ENCODE peak calls at places on chromosomes 7 and 10, in four cellular contexts. One of them, this sample, is unnamed.

GRCh38 chr7:140653319-140654108 is 12.9 kb upstream of the DENND2A start:
- DNase-seq in osteocyte: peak; percentile 86
- DNase-seq in iris pigment epithelial cell: peak; percentile 63
- DNase-seq in bronchial epithelial cell: peak; percentile 59
- DNase-seq in this sample: peak; percentile 45

GRCh38 chr7:137538361-137538762 is 194.8 kb upstream of the PTN start:
- DNase-seq in osteocyte: no peak
- DNase-seq in iris pigment epithelial cell: peak; percentile 80
- DNase-seq in bronchial epithelial cell: peak; percentile 8
- DNase-seq in this sample: peak; percentile 74

GRCh38 chr7:25951414-25952276 is 200.4 kb upstream of the NFE2L3 start:
- DNase-seq in osteocyte: no peak
- DNase-seq in iris pigment epithelial cell: no peak
- DNase-seq in bronchial epithelial cell: peak; percentile 20
- DNase-seq in this sample: no peak

GRCh38 chr7:22248111-22248809 is 108.7 kb downstream of the RAPGEF5 start:
- DNase-seq in osteocyte: no peak
- DNase-seq in iris pigment epithelial cell: no peak
- DNase-seq in bronchial epithelial cell: no peak
- DNase-seq in this sample: peak; percentile 14

GRCh38 chr10:132721725-132722124 is 64.2 kb downstream of the NKX6-2 start:
- DNase-seq in osteocyte: no peak
- DNase-seq in iris pigment epithelial cell: peak; percentile 49
- DNase-seq in bronchial epithelial cell: no peak
- DNase-seq in this sample: no peak

GRCh38 chr10:3068201-3068967 is 1.0 kb downstream of the PFKP start:
- DNase-seq in osteocyte: no peak
- DNase-seq in iris pigment epithelial cell: peak; percentile 72
- DNase-seq in bronchial epithelial cell: no peak
- DNase-seq in this sample: peak; percentile 59

GRCh38 chr7:33981686-33982424 is 76.5 kb downstream of the BMPER start:
- DNase-seq in osteocyte: no peak
- DNase-seq in iris pigment epithelial cell: peak; percentile 69
- DNase-seq in bronchial epithelial cell: no peak
- DNase-seq in this sample: peak; percentile 68

GRCh38 chr10:34228066-34228465 is 587.0 kb downstream of the PARD3 start:
- DNase-seq in osteocyte: no peak
- DNase-seq in iris pigment epithelial cell: no peak
- DNase-seq in bronchial epithelial cell: no peak
- DNase-seq in this sample: no peak

GRCh38 chr10:61447127-61447526 is 6.1 kb downstream of the TMEM26 start:
- DNase-seq in osteocyte: no peak
- DNase-seq in iris pigment epithelial cell: peak; percentile 56
- DNase-seq in bronchial epithelial cell: no peak
- DNase-seq in this sample: no peak

GRCh38 chr7:43785425-43785824 is 26.9 kb downstream of the BLVRA start:
- DNase-seq in osteocyte: peak; percentile 25
- DNase-seq in iris pigment epithelial cell: peak; percentile 97
- DNase-seq in bronchial epithelial cell: peak; percentile 90
- DNase-seq in this sample: peak; percentile 95

GRCh38 chr10:22447068-22447467 is 101.8 kb downstream of the SPAG6 start:
- DNase-seq in osteocyte: no peak
- DNase-seq in iris pigment epithelial cell: no peak
- DNase-seq in bronchial epithelial cell: no peak
- DNase-seq in this sample: no peak

GRCh38 chr10:133249094-133249780 is 11.6 kb downstream of the VENTX start:
- DNase-seq in osteocyte: no peak
- DNase-seq in iris pigment epithelial cell: no peak
- DNase-seq in bronchial epithelial cell: no peak
- DNase-seq in this sample: no peak

GRCh38 chr7:12738665-12739064 is 51.2 kb downstream of the ARL4A start:
- DNase-seq in osteocyte: no peak
- DNase-seq in iris pigment epithelial cell: no peak
- DNase-seq in bronchial epithelial cell: peak; percentile 59
- DNase-seq in this sample: no peak

GRCh38 chr7:130560972-130561371 is 69.1 kb downstream of the MEST start:
- DNase-seq in osteocyte: no peak
- DNase-seq in iris pigment epithelial cell: peak; percentile 65
- DNase-seq in bronchial epithelial cell: peak; percentile 73
- DNase-seq in this sample: peak; percentile 32

GRCh38 chr7:17370901-17371550 is 72.6 kb downstream of the AHR start:
- DNase-seq in osteocyte: no peak
- DNase-seq in iris pigment epithelial cell: peak; percentile 21
- DNase-seq in bronchial epithelial cell: no peak
- DNase-seq in this sample: peak; percentile 28

GRCh38 chr10:75399461-75400162 is 2.0 kb downstream of the ZNF503 start:
- DNase-seq in osteocyte: peak; percentile 89
- DNase-seq in iris pigment epithelial cell: peak; percentile 83
- DNase-seq in bronchial epithelial cell: no peak
- DNase-seq in this sample: peak; percentile 78

GRCh38 chr7:87565877-87566276 is 34.8 kb downstream of the ABCB1 start:
- DNase-seq in osteocyte: no peak
- DNase-seq in iris pigment epithelial cell: no peak
- DNase-seq in bronchial epithelial cell: no peak
- DNase-seq in this sample: no peak

GRCh38 chr7:5693529-5693928 is 87.9 kb downstream of the RNF216 start:
- DNase-seq in osteocyte: no peak
- DNase-seq in iris pigment epithelial cell: peak; percentile 78
- DNase-seq in bronchial epithelial cell: peak; percentile 88
- DNase-seq in this sample: peak; percentile 87

GRCh38 chr10:95688648-95689047 is 5.1 kb downstream of the TCTN3 start:
- DNase-seq in osteocyte: no peak
- DNase-seq in iris pigment epithelial cell: no peak
- DNase-seq in bronchial epithelial cell: no peak
- DNase-seq in this sample: no peak

GRCh38 chr7:80879849-80880248 is 39.0 kb downstream of the SEMA3C start:
- DNase-seq in osteocyte: no peak
- DNase-seq in iris pigment epithelial cell: peak; percentile 33
- DNase-seq in bronchial epithelial cell: no peak
- DNase-seq in this sample: no peak

GRCh38 chr10:132186488-132187413 is at the start of gene DPYSL4:
- DNase-seq in osteocyte: no peak
- DNase-seq in iris pigment epithelial cell: no peak
- DNase-seq in bronchial epithelial cell: no peak
- DNase-seq in this sample: no peak

GRCh38 chr10:2387672-2388071 is 650.3 kb upstream of the ADARB2 start:
- DNase-seq in osteocyte: no peak
- DNase-seq in iris pigment epithelial cell: no peak
- DNase-seq in bronchial epithelial cell: no peak
- DNase-seq in this sample: no peak

GRCh38 chr10:106573106-106573505 is 591.4 kb downstream of the SORCS1 start:
- DNase-seq in osteocyte: no peak
- DNase-seq in iris pigment epithelial cell: peak; percentile 72
- DNase-seq in bronchial epithelial cell: peak; percentile 34
- DNase-seq in this sample: peak; percentile 87

GRCh38 chr7:143385891-143386781 is 5.0 kb downstream of the ZYX start:
- DNase-seq in osteocyte: no peak
- DNase-seq in iris pigment epithelial cell: peak; percentile 75
- DNase-seq in bronchial epithelial cell: no peak
- DNase-seq in this sample: no peak

GRCh38 chr7:147916573-147916972 is 674.0 kb upstream of the C7orf33 start:
- DNase-seq in osteocyte: no peak
- DNase-seq in iris pigment epithelial cell: no peak
- DNase-seq in bronchial epithelial cell: no peak
- DNase-seq in this sample: no peak

GRCh38 chr10:14550471-14550941 is 219.8 kb upstream of the FRMD4A start:
- DNase-seq in osteocyte: no peak
- DNase-seq in iris pigment epithelial cell: no peak
- DNase-seq in bronchial epithelial cell: peak; percentile 56
- DNase-seq in this sample: no peak

GRCh38 chr10:22086730-22087364 is 83.3 kb upstream of the DNAJC1 start:
- DNase-seq in osteocyte: no peak
- DNase-seq in iris pigment epithelial cell: peak; percentile 88
- DNase-seq in bronchial epithelial cell: peak; percentile 67
- DNase-seq in this sample: peak; percentile 73

GRCh38 chr7:51060536-51060935 is 256.1 kb downstream of the COBL start:
- DNase-seq in osteocyte: no peak
- DNase-seq in iris pigment epithelial cell: no peak
- DNase-seq in bronchial epithelial cell: no peak
- DNase-seq in this sample: peak; percentile 13

GRCh38 chr10:17974505-17974904 is 22.8 kb downstream of the SLC39A12 start:
- DNase-seq in osteocyte: no peak
- DNase-seq in iris pigment epithelial cell: no peak
- DNase-seq in bronchial epithelial cell: no peak
- DNase-seq in this sample: no peak

GRCh38 chr10:78215645-78216044 is 182.0 kb downstream of the RPS24 start:
- DNase-seq in osteocyte: peak; percentile 91
- DNase-seq in iris pigment epithelial cell: peak; percentile 14
- DNase-seq in bronchial epithelial cell: no peak
- DNase-seq in this sample: peak; percentile 29

GRCh38 chr10:74231375-74231774 is 80.4 kb downstream of the ADK start:
- DNase-seq in osteocyte: no peak
- DNase-seq in iris pigment epithelial cell: peak; percentile 65
- DNase-seq in bronchial epithelial cell: peak; percentile 68
- DNase-seq in this sample: peak; percentile 72

GRCh38 chr7:38839846-38840245 is 69.1 kb downstream of the VPS41 start:
- DNase-seq in osteocyte: no peak
- DNase-seq in iris pigment epithelial cell: no peak
- DNase-seq in bronchial epithelial cell: no peak
- DNase-seq in this sample: no peak